ENCODE peak calls at places on chromosomes 5 and 9, in five cellular contexts. One of them, this sample, is unnamed.
A peak's percentile ranks its signal among the peaks of the same experiment; 100 is the strongest.

GRCh38 chr5:141121563-141121962 is at the start of gene PCDHB4:
- DNase-seq in stimulated activated CD4-positive, alpha-beta T cell treated with anti-CD3 and anti-CD28 coated beads, Interleukin-1b, Interleukin-23, amount 100 ng/mL, for 24 hours: no peak
- DNase-seq in Kasumi-1: no peak
- DNase-seq in NCI-H2081: peak; percentile 47
- DNase-seq in GM04504: no peak
- DNase-seq in this sample: no peak

GRCh38 chr5:32559411-32559810 is 25.9 kb upstream of the SUB1 start:
- DNase-seq in GM04504: no peak
- DNase-seq in stimulated activated CD4-positive, alpha-beta T cell treated with anti-CD3 and anti-CD28 coated beads, Interleukin-1b, Interleukin-23, amount 100 ng/mL, for 24 hours: no peak
- DNase-seq in Kasumi-1: no peak
- DNase-seq in NCI-H2081: no peak
- DNase-seq in this sample: no peak

GRCh38 chr5:132987531-132988408 is 24.3 kb upstream of the AFF4 start:
- DNase-seq in stimulated activated CD4-positive, alpha-beta T cell treated with anti-CD3 and anti-CD28 coated beads, Interleukin-1b, Interleukin-23, amount 100 ng/mL, for 24 hours: no peak
- DNase-seq in NCI-H2081: no peak
- DNase-seq in Kasumi-1: no peak
- DNase-seq in GM04504: no peak
- DNase-seq in this sample: no peak

GRCh38 chr9:97855486-97855875 is 2.5 kb downstream of the FOXE1 start:
- DNase-seq in GM04504: no peak
- DNase-seq in NCI-H2081: no peak
- DNase-seq in stimulated activated CD4-positive, alpha-beta T cell treated with anti-CD3 and anti-CD28 coated beads, Interleukin-1b, Interleukin-23, amount 100 ng/mL, for 24 hours: no peak
- DNase-seq in Kasumi-1: no peak
- DNase-seq in this sample: no peak

GRCh38 chr5:60494635-60495034 is 205.3 kb downstream of the DEPDC1B start:
- DNase-seq in NCI-H2081: no peak
- DNase-seq in GM04504: no peak
- DNase-seq in Kasumi-1: no peak
- DNase-seq in stimulated activated CD4-positive, alpha-beta T cell treated with anti-CD3 and anti-CD28 coated beads, Interleukin-1b, Interleukin-23, amount 100 ng/mL, for 24 hours: no peak
- DNase-seq in this sample: no peak

GRCh38 chr5:88984040-88984439 is 101.1 kb upstream of the MEF2C start:
- DNase-seq in stimulated activated CD4-positive, alpha-beta T cell treated with anti-CD3 and anti-CD28 coated beads, Interleukin-1b, Interleukin-23, amount 100 ng/mL, for 24 hours: no peak
- DNase-seq in NCI-H2081: no peak
- DNase-seq in Kasumi-1: no peak
- DNase-seq in GM04504: no peak
- DNase-seq in this sample: no peak

GRCh38 chr5:141947366-141947765 is 10.6 kb downstream of the PCDH12 start:
- DNase-seq in stimulated activated CD4-positive, alpha-beta T cell treated with anti-CD3 and anti-CD28 coated beads, Interleukin-1b, Interleukin-23, amount 100 ng/mL, for 24 hours: no peak
- DNase-seq in NCI-H2081: no peak
- DNase-seq in Kasumi-1: no peak
- DNase-seq in GM04504: no peak
- DNase-seq in this sample: no peak

GRCh38 chr9:107279084-107279483 is 4.0 kb upstream of the RAD23B start:
- DNase-seq in Kasumi-1: no peak
- DNase-seq in stimulated activated CD4-positive, alpha-beta T cell treated with anti-CD3 and anti-CD28 coated beads, Interleukin-1b, Interleukin-23, amount 100 ng/mL, for 24 hours: no peak
- DNase-seq in NCI-H2081: no peak
- DNase-seq in GM04504: no peak
- DNase-seq in this sample: no peak

GRCh38 chr9:124309665-124310064 is 51.9 kb downstream of the NEK6 start:
- DNase-seq in GM04504: peak; percentile 95
- DNase-seq in NCI-H2081: no peak
- DNase-seq in Kasumi-1: no peak
- DNase-seq in stimulated activated CD4-positive, alpha-beta T cell treated with anti-CD3 and anti-CD28 coated beads, Interleukin-1b, Interleukin-23, amount 100 ng/mL, for 24 hours: no peak
- DNase-seq in this sample: peak; percentile 93

GRCh38 chr9:98230354-98230753 is 25.1 kb downstream of the TBC1D2 start:
- DNase-seq in stimulated activated CD4-positive, alpha-beta T cell treated with anti-CD3 and anti-CD28 coated beads, Interleukin-1b, Interleukin-23, amount 100 ng/mL, for 24 hours: no peak
- DNase-seq in Kasumi-1: no peak
- DNase-seq in NCI-H2081: no peak
- DNase-seq in GM04504: no peak
- DNase-seq in this sample: no peak

GRCh38 chr5:140220032-140220697 is 45.2 kb downstream of the CYSTM1 start:
- DNase-seq in stimulated activated CD4-positive, alpha-beta T cell treated with anti-CD3 and anti-CD28 coated beads, Interleukin-1b, Interleukin-23, amount 100 ng/mL, for 24 hours: no peak
- DNase-seq in Kasumi-1: no peak
- DNase-seq in NCI-H2081: no peak
- DNase-seq in GM04504: no peak
- DNase-seq in this sample: no peak

GRCh38 chr5:66241136-66241825 is 97.2 kb downstream of the SREK1 start:
- DNase-seq in stimulated activated CD4-positive, alpha-beta T cell treated with anti-CD3 and anti-CD28 coated beads, Interleukin-1b, Interleukin-23, amount 100 ng/mL, for 24 hours: no peak
- DNase-seq in Kasumi-1: no peak
- DNase-seq in NCI-H2081: no peak
- DNase-seq in GM04504: no peak
- DNase-seq in this sample: no peak

GRCh38 chr5:181044662-181045305 is 4.7 kb downstream of the BTNL9 start:
- DNase-seq in NCI-H2081: no peak
- DNase-seq in stimulated activated CD4-positive, alpha-beta T cell treated with anti-CD3 and anti-CD28 coated beads, Interleukin-1b, Interleukin-23, amount 100 ng/mL, for 24 hours: no peak
- DNase-seq in GM04504: no peak
- DNase-seq in Kasumi-1: no peak
- DNase-seq in this sample: no peak

GRCh38 chr5:11467588-11467987 is 436.7 kb downstream of the CTNND2 start:
- DNase-seq in GM04504: no peak
- DNase-seq in Kasumi-1: no peak
- DNase-seq in NCI-H2081: no peak
- DNase-seq in stimulated activated CD4-positive, alpha-beta T cell treated with anti-CD3 and anti-CD28 coated beads, Interleukin-1b, Interleukin-23, amount 100 ng/mL, for 24 hours: no peak
- DNase-seq in this sample: no peak

GRCh38 chr5:10666531-10667305 is 94.3 kb downstream of the DAP start:
- DNase-seq in stimulated activated CD4-positive, alpha-beta T cell treated with anti-CD3 and anti-CD28 coated beads, Interleukin-1b, Interleukin-23, amount 100 ng/mL, for 24 hours: no peak
- DNase-seq in GM04504: no peak
- DNase-seq in Kasumi-1: no peak
- DNase-seq in NCI-H2081: no peak
- DNase-seq in this sample: no peak

GRCh38 chr5:170056561-170057267 is 49.0 kb upstream of the FOXI1 start:
- DNase-seq in stimulated activated CD4-positive, alpha-beta T cell treated with anti-CD3 and anti-CD28 coated beads, Interleukin-1b, Interleukin-23, amount 100 ng/mL, for 24 hours: no peak
- DNase-seq in NCI-H2081: no peak
- DNase-seq in GM04504: no peak
- DNase-seq in Kasumi-1: no peak
- DNase-seq in this sample: no peak

GRCh38 chr9:130866474-130866965 is 30.1 kb downstream of the QRFP start:
- DNase-seq in GM04504: peak; percentile 66
- DNase-seq in stimulated activated CD4-positive, alpha-beta T cell treated with anti-CD3 and anti-CD28 coated beads, Interleukin-1b, Interleukin-23, amount 100 ng/mL, for 24 hours: peak; percentile 21
- DNase-seq in Kasumi-1: peak; percentile 81
- DNase-seq in NCI-H2081: peak; percentile 71
- DNase-seq in this sample: no peak

GRCh38 chr5:59709833-59710232 is 183.7 kb downstream of the PDE4D start:
- DNase-seq in Kasumi-1: no peak
- DNase-seq in stimulated activated CD4-positive, alpha-beta T cell treated with anti-CD3 and anti-CD28 coated beads, Interleukin-1b, Interleukin-23, amount 100 ng/mL, for 24 hours: no peak
- DNase-seq in GM04504: peak; percentile 67
- DNase-seq in NCI-H2081: no peak
- DNase-seq in this sample: peak; percentile 36

GRCh38 chr9:91948061-91948422 is 2.0 kb downstream of the ROR2 start:
- DNase-seq in NCI-H2081: no peak
- DNase-seq in Kasumi-1: no peak
- DNase-seq in GM04504: no peak
- DNase-seq in stimulated activated CD4-positive, alpha-beta T cell treated with anti-CD3 and anti-CD28 coated beads, Interleukin-1b, Interleukin-23, amount 100 ng/mL, for 24 hours: no peak
- DNase-seq in this sample: no peak

GRCh38 chr5:168457542-168457941 is 28.7 kb upstream of the RARS1 start:
- DNase-seq in Kasumi-1: no peak
- DNase-seq in NCI-H2081: no peak
- DNase-seq in stimulated activated CD4-positive, alpha-beta T cell treated with anti-CD3 and anti-CD28 coated beads, Interleukin-1b, Interleukin-23, amount 100 ng/mL, for 24 hours: no peak
- DNase-seq in GM04504: no peak
- DNase-seq in this sample: no peak

GRCh38 chr5:90421136-90421535 is 11.6 kb upstream of the CETN3 start:
- DNase-seq in NCI-H2081: no peak
- DNase-seq in Kasumi-1: peak; percentile 12
- DNase-seq in stimulated activated CD4-positive, alpha-beta T cell treated with anti-CD3 and anti-CD28 coated beads, Interleukin-1b, Interleukin-23, amount 100 ng/mL, for 24 hours: no peak
- DNase-seq in GM04504: no peak
- DNase-seq in this sample: no peak

GRCh38 chr9:71744754-71745521 is 23.4 kb downstream of the CEMIP2 start:
- DNase-seq in GM04504: no peak
- DNase-seq in NCI-H2081: no peak
- DNase-seq in Kasumi-1: no peak
- DNase-seq in stimulated activated CD4-positive, alpha-beta T cell treated with anti-CD3 and anti-CD28 coated beads, Interleukin-1b, Interleukin-23, amount 100 ng/mL, for 24 hours: no peak
- DNase-seq in this sample: no peak

GRCh38 chr5:140182075-140182709 is 7.2 kb downstream of the CYSTM1 start:
- DNase-seq in NCI-H2081: no peak
- DNase-seq in Kasumi-1: no peak
- DNase-seq in stimulated activated CD4-positive, alpha-beta T cell treated with anti-CD3 and anti-CD28 coated beads, Interleukin-1b, Interleukin-23, amount 100 ng/mL, for 24 hours: no peak
- DNase-seq in GM04504: no peak
- DNase-seq in this sample: no peak

GRCh38 chr9:14677872-14678271 is 15.4 kb downstream of the ZDHHC21 start:
- DNase-seq in Kasumi-1: no peak
- DNase-seq in stimulated activated CD4-positive, alpha-beta T cell treated with anti-CD3 and anti-CD28 coated beads, Interleukin-1b, Interleukin-23, amount 100 ng/mL, for 24 hours: no peak
- DNase-seq in NCI-H2081: no peak
- DNase-seq in GM04504: no peak
- DNase-seq in this sample: no peak

GRCh38 chr5:125198270-125198974 is 452.0 kb upstream of the ZNF608 start:
- DNase-seq in stimulated activated CD4-positive, alpha-beta T cell treated with anti-CD3 and anti-CD28 coated beads, Interleukin-1b, Interleukin-23, amount 100 ng/mL, for 24 hours: no peak
- DNase-seq in GM04504: peak; percentile 47
- DNase-seq in Kasumi-1: no peak
- DNase-seq in NCI-H2081: peak; percentile 86
- DNase-seq in this sample: peak; percentile 95

GRCh38 chr5:154242442-154242841 is 51.9 kb downstream of the GALNT10 start:
- DNase-seq in Kasumi-1: no peak
- DNase-seq in NCI-H2081: no peak
- DNase-seq in stimulated activated CD4-positive, alpha-beta T cell treated with anti-CD3 and anti-CD28 coated beads, Interleukin-1b, Interleukin-23, amount 100 ng/mL, for 24 hours: no peak
- DNase-seq in GM04504: no peak
- DNase-seq in this sample: no peak

GRCh38 chr9:136047775-136048559 is 47.1 kb downstream of the NACC2 start:
- DNase-seq in GM04504: no peak
- DNase-seq in stimulated activated CD4-positive, alpha-beta T cell treated with anti-CD3 and anti-CD28 coated beads, Interleukin-1b, Interleukin-23, amount 100 ng/mL, for 24 hours: no peak
- DNase-seq in NCI-H2081: no peak
- DNase-seq in Kasumi-1: no peak
- DNase-seq in this sample: no peak

GRCh38 chr5:53333160-53333559 is 147.3 kb upstream of the FST start:
- DNase-seq in GM04504: peak; percentile 70
- DNase-seq in NCI-H2081: no peak
- DNase-seq in stimulated activated CD4-positive, alpha-beta T cell treated with anti-CD3 and anti-CD28 coated beads, Interleukin-1b, Interleukin-23, amount 100 ng/mL, for 24 hours: no peak
- DNase-seq in Kasumi-1: no peak
- DNase-seq in this sample: no peak

GRCh38 chr5:107472620-107473064 is 198.1 kb downstream of the EFNA5 start:
- DNase-seq in Kasumi-1: no peak
- DNase-seq in stimulated activated CD4-positive, alpha-beta T cell treated with anti-CD3 and anti-CD28 coated beads, Interleukin-1b, Interleukin-23, amount 100 ng/mL, for 24 hours: no peak
- DNase-seq in GM04504: no peak
- DNase-seq in NCI-H2081: no peak
- DNase-seq in this sample: no peak

GRCh38 chr9:121318631-121319393 is 50.9 kb downstream of the GSN start:
- DNase-seq in stimulated activated CD4-positive, alpha-beta T cell treated with anti-CD3 and anti-CD28 coated beads, Interleukin-1b, Interleukin-23, amount 100 ng/mL, for 24 hours: no peak
- DNase-seq in NCI-H2081: no peak
- DNase-seq in Kasumi-1: no peak
- DNase-seq in GM04504: no peak
- DNase-seq in this sample: no peak

GRCh38 chr5:81751836-81752643 is 1.1 kb upstream of the SSBP2 start:
- DNase-seq in NCI-H2081: no peak
- DNase-seq in Kasumi-1: no peak
- DNase-seq in GM04504: no peak
- DNase-seq in stimulated activated CD4-positive, alpha-beta T cell treated with anti-CD3 and anti-CD28 coated beads, Interleukin-1b, Interleukin-23, amount 100 ng/mL, for 24 hours: no peak
- DNase-seq in this sample: no peak

GRCh38 chr5:41843456-41844112 is 26.6 kb downstream of the OXCT1 start:
- DNase-seq in GM04504: peak; percentile 38
- DNase-seq in stimulated activated CD4-positive, alpha-beta T cell treated with anti-CD3 and anti-CD28 coated beads, Interleukin-1b, Interleukin-23, amount 100 ng/mL, for 24 hours: no peak
- DNase-seq in Kasumi-1: peak; percentile 57
- DNase-seq in NCI-H2081: peak; percentile 86
- DNase-seq in this sample: peak; percentile 38

GRCh38 chr9:18911714-18912342 is 121.2 kb downstream of the SAXO1 start:
- DNase-seq in Kasumi-1: no peak
- DNase-seq in stimulated activated CD4-positive, alpha-beta T cell treated with anti-CD3 and anti-CD28 coated beads, Interleukin-1b, Interleukin-23, amount 100 ng/mL, for 24 hours: no peak
- DNase-seq in GM04504: no peak
- DNase-seq in NCI-H2081: no peak
- DNase-seq in this sample: no peak

This sample was measured in HFF-Myc.